ENCODE peak calls at places on chromosomes 4 and X, in eight cellular contexts. J, E, Z, T, S, D, A and P are unnamed samples.

GRCh38 chr4:38132140-38132673 is 172.0 kb downstream of the PTTG2 start:
- DNase-seq in J (peak; percentile 99), E (peak; percentile 59), Z (no peak), T (peak; percentile 60), S (peak; percentile 40), D (no peak), A (no peak), P (peak; percentile 52)

GRCh38 chrX:74536142-74537010 is 78.0 kb downstream of the RLIM start:
- DNase-seq in J (peak; percentile 82), E (peak; percentile 15), Z (peak; percentile 18), T (peak; percentile 7), S (peak; percentile 92), D (no peak), A (peak; percentile 8), P (peak; percentile 37)

GRCh38 chr4:22962186-22962786 is 269.5 kb downstream of the GBA3 start:
- DNase-seq in J (peak; percentile 53), E (no peak), Z (no peak), T (no peak), S (no peak), D (peak; percentile 15), A (peak; percentile 18), P (no peak)

GRCh38 chrX:150692837-150693781 is at the start of gene MTMR1:
- DNase-seq in J (peak; percentile 49), E (peak; percentile 59), Z (no peak), T (peak; percentile 52), S (peak; percentile 54), D (peak; percentile 37), A (peak; percentile 47), P (peak; percentile 53)

GRCh38 chr4:5711479-5712184 is 631 bp downstream of the EVC start:
- DNase-seq in J (peak; percentile 87), E (no peak), Z (no peak), T (no peak), S (peak; percentile 51), D (no peak), A (peak; percentile 33), P (no peak)

GRCh38 chrX:154534526-154535322 is 11.9 kb downstream of the G6PD start:
- DNase-seq in J (peak; percentile 90), E (peak; percentile 87), Z (peak; percentile 33), T (peak; percentile 91), S (peak; percentile 93), D (peak; percentile 89), A (peak; percentile 89), P (peak; percentile 81)

GRCh38 chrX:17170973-17171372 is 204.0 kb upstream of the NHS start:
- DNase-seq in J (no peak), E (no peak), Z (no peak), T (no peak), S (peak; percentile 35), D (no peak), A (no peak), P (no peak)

GRCh38 chr4:116020141-116020722 is 906.8 kb upstream of the NDST4 start:
- DNase-seq in J (no peak), E (no peak), Z (no peak), T (no peak), S (no peak), D (no peak), A (no peak), P (no peak)

GRCh38 chrX:100447563-100448397 is 37.7 kb upstream of the PCDH19 start:
- DNase-seq in J (peak; percentile 36), E (no peak), Z (no peak), T (no peak), S (peak; percentile 39), D (peak; percentile 28), A (peak; percentile 8), P (no peak)

GRCh38 chrX:68942141-68942540 is 113.3 kb downstream of the EFNB1 start:
- DNase-seq in J (no peak), E (no peak), Z (no peak), T (no peak), S (no peak), D (no peak), A (no peak), P (no peak)

GRCh38 chrX:68939868-68940267 is 111.0 kb downstream of the EFNB1 start:
- DNase-seq in J (no peak), E (no peak), Z (no peak), T (no peak), S (no peak), D (no peak), A (no peak), P (no peak)

GRCh38 chrX:68941385-68941952 is 112.6 kb downstream of the EFNB1 start:
- DNase-seq in J (no peak), E (no peak), Z (no peak), T (no peak), S (no peak), D (no peak), A (no peak), P (no peak)

GRCh38 chrX:68938244-68939004 is 109.6 kb downstream of the EFNB1 start:
- DNase-seq in J (peak; percentile 38), E (no peak), Z (no peak), T (no peak), S (peak; percentile 34), D (no peak), A (no peak), P (no peak)

DNA sequence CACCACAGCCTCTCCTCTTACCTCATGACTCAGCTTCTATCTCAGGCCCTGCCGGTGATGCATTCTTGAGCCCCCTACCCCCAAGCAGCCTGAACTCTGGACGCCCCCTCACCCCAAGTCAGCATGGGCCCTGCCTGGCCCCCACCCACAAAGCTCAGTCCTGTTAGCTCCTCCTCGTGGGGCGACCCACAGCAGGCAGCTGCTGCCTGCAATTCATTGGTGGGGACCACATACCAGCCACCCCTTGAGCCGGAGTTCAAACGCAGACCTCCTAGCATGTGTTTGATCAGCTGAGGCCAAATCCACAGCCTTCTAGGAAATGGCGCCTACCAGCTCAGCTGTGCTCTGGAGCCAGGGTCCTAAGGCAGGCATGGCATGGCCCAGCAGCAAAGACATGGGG is 111.8 kb downstream of the EFNB1 start:
- DNase-seq in J (no peak), E (no peak), Z (no peak), T (no peak), S (no peak), D (no peak), A (no peak), P (no peak)
- H3K27me3 ChIP-seq in J (no peaks in the 10 kb centered on the region), E (no peaks in the 10 kb centered on the region), Z (no peaks in the 10 kb centered on the region), T (no peaks in the 10 kb centered on the region), S (no peaks in the 10 kb centered on the region), D (no peaks in the 10 kb centered on the region), A (no peaks in the 10 kb centered on the region), P (no peaks in the 10 kb centered on the region)

DNA sequence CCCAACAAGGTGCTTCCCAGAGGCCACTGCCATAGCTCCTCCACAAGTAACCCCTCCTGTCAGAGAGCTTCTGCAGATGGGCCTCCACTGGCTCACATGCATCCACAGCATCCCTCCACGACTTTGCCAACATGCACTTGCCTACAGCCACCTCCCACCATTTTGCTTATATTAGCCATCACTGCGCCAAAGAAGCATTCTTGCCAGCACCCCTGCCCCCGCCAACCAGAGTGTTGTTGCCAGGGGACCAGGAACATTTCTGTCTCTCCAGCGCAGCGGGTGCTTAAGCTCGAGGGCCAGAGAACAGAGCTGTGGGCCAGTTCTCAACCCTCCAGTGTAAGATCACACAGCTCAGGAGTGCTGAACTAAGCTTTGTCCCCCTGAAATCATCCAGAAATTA is 517.6 kb downstream of the PABPC4L start:
- DNase-seq in J (no peak), E (no peak), Z (no peak), T (no peak), S (no peak), D (no peak), A (no peak), P (no peak)
- H3K4me3 ChIP-seq in J (no peak overlapping the region), E (no peak overlapping the region), Z (no peak overlapping the region), T (no peak overlapping the region), S (no peak overlapping the region), D (no peak overlapping the region), A (no peak overlapping the region), P (no peak overlapping the region)

DNA sequence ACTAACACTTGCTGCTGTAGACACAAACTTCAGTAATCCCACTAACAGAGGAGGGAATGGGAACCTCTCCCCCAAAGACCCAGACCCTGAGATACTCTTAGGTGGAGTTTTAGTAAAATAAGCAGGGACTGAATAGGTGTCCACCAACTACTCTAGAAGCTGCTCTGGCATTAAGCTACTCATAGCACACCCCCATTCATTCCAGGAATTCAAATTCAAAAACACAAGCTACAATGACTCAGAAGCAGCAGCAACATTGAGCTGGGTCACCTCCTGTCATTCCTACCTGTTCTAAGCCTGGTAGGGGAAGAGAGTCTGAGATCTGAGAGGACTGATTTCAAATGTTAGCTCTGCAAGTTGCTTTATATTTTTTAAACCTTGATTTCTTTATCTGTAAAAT is 135.4 kb upstream of the FRMPD4 start:
- DNase-seq in J (peak; percentile 2), E (no peak), Z (no peak), T (no peak), S (no peak), D (peak; percentile 1), A (no peak), P (no peak)
- H3K27me3 ChIP-seq in J (no peaks in the 10 kb centered on the region), E (no peaks in the 10 kb centered on the region), Z (no peaks in the 10 kb centered on the region), T (no peaks in the 10 kb centered on the region), S (no peaks in the 10 kb centered on the region), D (no peaks in the 10 kb centered on the region), A (no peaks in the 10 kb centered on the region), P (no peaks in the 10 kb centered on the region)

GRCh38 chr4:40584517-40585141 is 45.0 kb downstream of the RBM47 start:
- DNase-seq in J (no peak), E (no peak), Z (no peak), T (no peak), S (no peak), D (no peak), A (no peak), P (no peak)

GRCh38 chr4:40582413-40582812 is 47.3 kb downstream of the RBM47 start:
- DNase-seq in J (no peak), E (no peak), Z (no peak), T (no peak), S (no peak), D (no peak), A (no peak), P (no peak)

GRCh38 chr4:40579983-40580382 is 49.7 kb downstream of the RBM47 start:
- DNase-seq in J (peak; percentile 82), E (no peak), Z (no peak), T (no peak), S (no peak), D (no peak), A (no peak), P (no peak)

GRCh38 chr4:40583850-40584439 is 45.7 kb downstream of the RBM47 start:
- DNase-seq in J (no peak), E (no peak), Z (no peak), T (no peak), S (no peak), D (no peak), A (no peak), P (no peak)

DNA sequence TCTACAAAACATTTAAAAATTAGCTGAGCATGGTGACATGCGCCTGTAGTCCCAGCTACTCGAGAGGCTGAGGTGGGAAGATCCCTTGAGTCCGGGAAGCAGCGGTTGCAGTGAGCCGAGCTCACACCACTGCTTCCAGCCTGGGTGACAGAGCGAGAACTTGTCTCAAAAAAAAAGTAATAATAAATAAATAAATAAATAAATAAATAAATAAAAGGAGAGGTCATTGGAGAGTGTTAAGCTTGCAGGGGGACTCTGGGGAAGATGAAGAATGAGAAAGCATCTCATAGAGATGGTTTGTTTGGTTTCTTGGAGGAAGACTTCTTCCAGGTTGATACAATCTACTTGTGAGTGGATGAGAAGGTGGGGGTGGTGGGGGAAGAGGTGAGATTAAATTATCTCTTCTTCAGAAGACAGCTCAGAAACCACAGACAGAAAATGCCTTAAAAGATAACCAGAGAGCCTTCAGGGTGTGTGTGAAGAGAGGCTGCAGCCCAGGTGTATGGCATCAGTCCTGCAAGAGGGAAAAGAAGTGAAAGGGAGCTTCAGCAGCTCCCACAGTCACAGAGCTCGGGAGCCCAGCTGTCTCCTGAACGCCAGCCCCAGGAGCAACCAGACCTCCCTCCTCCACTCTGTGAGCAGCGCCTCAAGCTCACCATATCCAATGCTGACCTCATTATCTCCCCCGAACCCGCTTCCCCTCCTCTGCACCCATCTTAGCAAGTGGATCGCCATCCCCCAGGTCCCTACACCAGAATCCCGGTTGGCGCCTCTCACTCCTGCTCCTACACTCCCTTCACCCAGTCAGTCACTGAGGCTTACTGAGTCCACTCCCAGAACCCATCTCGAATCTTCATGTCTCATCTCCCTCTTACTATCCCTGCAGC is 48.2 kb downstream of the RBM47 start:
- DNase-seq in J (no peak), E (no peak), Z (no peak), T (no peak), S (no peak), D (no peak), A (peak; percentile 12), P (no peak)
- H3K4me3 ChIP-seq in J (no peak overlapping the region), E (no peak overlapping the region), Z (no peak overlapping the region), T (no peak overlapping the region), S (no peak overlapping the region), D (no peak overlapping the region), A (no peak overlapping the region), P (no peak overlapping the region)